ENCODE peak calls at places on chromosomes 1 and 21, in five cellular contexts. A is hepatocyte, X is H1, P is testis, N is uterus. V is an unnamed sample.

GRCh38 chr1:116573388-116574100 is 2.7 kb upstream of the CD58 start:
- DNase-seq in A (no peak), X (no peak), P (no peak), N (no peak), V (no peak)

GRCh38 chr1:118317836-118318614 is 133.0 kb upstream of the SPAG17 start:
- DNase-seq in A (no peak), X (no peak), P (no peak), N (no peak), V (peak; percentile 25)

GRCh38 chr1:15246960-15247614 is at the start of gene FHAD1:
- DNase-seq in A (peak; percentile 87), X (peak; percentile 68), P (peak; percentile 86), N (peak; percentile 47), V (peak; percentile 83)

GRCh38 chr21:36194024-36194423 is 37.4 kb downstream of the DOP1B start:
- DNase-seq in A (no peak), X (no peak), P (no peak), N (no peak), V (no peak)

GRCh38 chr1:218164111-218164929 is 120.8 kb upstream of the RRP15 start:
- DNase-seq in A (peak; percentile 42), X (peak; percentile 43), P (peak; percentile 57), N (no peak), V (peak; percentile 38)

GRCh38 chr21:44436111-44436611 is 19.1 kb upstream of the LRRC3 start:
- DNase-seq in A (no peak), X (no peak), P (no peak), N (no peak), V (no peak)

GRCh38 chr1:45200906-45201500 is 5.4 kb downstream of the ZSWIM5 start:
- DNase-seq in A (no peak), X (no peak), P (no peak), N (no peak), V (no peak)

GRCh38 chr1:235009561-235010306 is 118.9 kb downstream of the TOMM20 start:
- DNase-seq in A (no peak), X (no peak), P (no peak), N (no peak), V (no peak)

GRCh38 chr1:202860744-202861419 is 28.1 kb downstream of the RABIF start:
- DNase-seq in A (peak; percentile 91), X (peak; percentile 78), P (peak; percentile 71), N (peak; percentile 41), V (peak; percentile 42)

GRCh38 chr1:53619811-53620619 is 118.9 kb downstream of the GLIS1 start:
- DNase-seq in A (no peak), X (no peak), P (peak; percentile 11), N (no peak), V (no peak)

GRCh38 chr1:64980745-64981601 is 14.6 kb upstream of the JAK1 start:
- DNase-seq in A (no peak), X (no peak), P (no peak), N (no peak), V (no peak)

GRCh38 chr1:32538887-32539583 is at the start of gene ZBTB8A:
- DNase-seq in A (peak; percentile 70), X (peak; percentile 15), P (peak; percentile 77), N (peak; percentile 43), V (peak; percentile 51)

GRCh38 chr1:90317628-90318027 is 322.7 kb downstream of the ZNF326 start:
- DNase-seq in A (no peak), X (no peak), P (no peak), N (no peak), V (no peak)

GRCh38 chr1:110508038-110508437 is 10.9 kb downstream of the KCNA10 start:
- DNase-seq in A (peak; percentile 74), X (no peak), P (peak; percentile 41), N (no peak), V (peak; percentile 48)

GRCh38 chr1:208025036-208025435 is 114.1 kb upstream of the CD34 start:
- DNase-seq in A (no peak), X (no peak), P (no peak), N (peak; percentile 62), V (peak; percentile 52)

GRCh38 chr1:115052454-115053083 is 22.9 kb downstream of the TSHB start:
- DNase-seq in A (peak; percentile 81), X (no peak), P (peak; percentile 85), N (no peak), V (peak; percentile 76)

GRCh38 chr1:48182441-48182840 is 40.1 kb upstream of the SLC5A9 start:
- DNase-seq in A (no peak), X (no peak), P (no peak), N (no peak), V (no peak)

GRCh38 chr1:38677311-38677710 is 182.3 kb downstream of the RRAGC start:
- DNase-seq in A (no peak), X (no peak), P (no peak), N (no peak), V (no peak)

GRCh38 chr1:200401708-200402107 is 8.1 kb downstream of the ZNF281 start:
- DNase-seq in A (no peak), X (no peak), P (no peak), N (no peak), V (no peak)

GRCh38 chr1:227372662-227373061 is 54.4 kb upstream of the CDC42BPA start:
- DNase-seq in A (no peak), X (no peak), P (peak; percentile 25), N (no peak), V (peak; percentile 70)

GRCh38 chr1:186535388-186536133 is 74.6 kb upstream of the PDC start:
- DNase-seq in A (peak; percentile 38), X (no peak), P (no peak), N (no peak), V (no peak)

GRCh38 chr1:17624540-17625256 is 85.2 kb downstream of the ARHGEF10L start:
- DNase-seq in A (no peak), X (no peak), P (no peak), N (peak; percentile 47), V (no peak)

GRCh38 chr1:231610392-231610791 is 16.2 kb upstream of the DISC1 start:
- DNase-seq in A (no peak), X (no peak), P (no peak), N (no peak), V (no peak)

GRCh38 chr1:231613419-231614349 is 12.9 kb upstream of the DISC1 start:
- DNase-seq in A (no peak), X (no peak), P (no peak), N (no peak), V (no peak)

GRCh38 chr1:231612393-231613089 is 14.0 kb upstream of the DISC1 start:
- DNase-seq in A (no peak), X (no peak), P (peak; percentile 22), N (no peak), V (no peak)

GRCh38 chr1:231611111-231611510 is 15.5 kb upstream of the DISC1 start:
- DNase-seq in A (no peak), X (no peak), P (no peak), N (no peak), V (no peak)

DNA sequence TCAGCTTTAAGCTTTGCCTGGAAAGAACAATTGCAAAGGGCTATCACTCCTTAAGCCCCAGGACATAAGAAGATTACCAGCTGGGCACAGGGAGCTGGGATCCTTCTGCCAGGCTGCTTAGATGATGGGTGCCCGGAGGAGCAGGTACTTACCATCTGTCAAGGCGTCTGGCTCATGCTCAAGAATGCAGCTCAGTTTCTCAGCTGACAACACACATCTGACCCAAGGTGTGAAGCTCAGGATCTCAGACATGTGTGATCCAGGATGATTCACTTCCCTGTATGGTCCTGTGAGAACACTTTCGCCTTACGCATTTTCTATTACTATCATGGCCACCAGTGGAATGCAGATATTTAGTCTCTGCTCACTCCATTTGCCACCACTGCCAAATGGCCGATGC is 14.7 kb upstream of the DISC1 start:
- DNase-seq in A (no peak), X (no peak), P (no peak), N (no peak), V (no peak)
- H3K4me1 ChIP-seq in A (no peaks in the 10 kb centered on the region), X (no peaks in the 10 kb centered on the region), P (no peaks in the 10 kb centered on the region), N (no peaks in the 10 kb centered on the region), V (no peaks in the 10 kb centered on the region)

DNA sequence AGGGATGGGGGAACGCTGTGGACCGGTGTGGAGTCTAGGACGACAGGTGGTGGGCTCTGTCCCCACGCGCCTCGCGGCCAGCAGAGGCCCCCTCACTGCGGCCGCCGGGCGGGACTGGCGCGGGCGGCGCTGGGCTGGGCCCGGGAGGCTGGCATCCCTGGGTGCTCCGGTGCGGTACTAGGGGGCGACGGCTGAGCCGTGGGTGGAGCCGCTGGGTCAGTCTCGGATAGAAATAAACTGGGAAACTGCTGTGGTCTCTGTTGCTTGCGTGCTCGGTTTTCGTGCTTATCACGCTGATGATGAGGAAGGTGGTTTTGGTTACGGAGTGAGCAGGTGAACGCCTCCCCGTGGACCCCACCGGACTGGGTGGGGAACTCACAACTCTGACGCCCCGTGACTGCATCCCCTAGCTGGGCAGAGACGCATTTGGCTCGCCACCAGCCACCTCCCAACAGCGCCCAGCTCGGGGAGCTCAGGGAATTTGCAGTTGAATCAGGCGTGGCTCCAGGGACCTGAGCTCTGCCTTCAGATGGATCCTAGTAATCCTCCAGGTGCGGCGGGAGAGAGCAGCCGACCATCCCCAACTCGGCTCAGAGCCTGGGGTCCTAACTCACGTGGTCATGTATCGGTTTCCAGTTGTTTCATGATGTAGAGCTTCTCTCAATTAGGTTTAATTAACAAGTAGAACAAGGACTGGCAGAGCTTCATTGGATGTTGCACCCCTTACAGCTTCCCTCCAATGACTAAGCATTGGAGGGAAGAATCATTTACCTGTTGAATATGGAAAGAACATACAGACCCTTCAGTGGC is 32.1 kb downstream of the HSD17B7 start:
- DNase-seq in A (peak; percentile 32), X (peak; percentile 44), P (peak; percentile 53), N (no peak), V (no peak)
- TF ChIP-seq CTCF in A (peak; percentile 5), X (peak; percentile 44), P (no peak), N (no peak), V (peak; percentile 18)

GRCh38 chr1:240201931-240202330 is 110.2 kb downstream of the FMN2 start:
- DNase-seq in A (no peak), X (no peak), P (no peak), N (no peak), V (no peak)
- H3K4me3 ChIP-seq in A (no peak overlapping the region), X (no peak overlapping the region), P (no peak overlapping the region), N (no peak overlapping the region), V (no peak overlapping the region)

DNA sequence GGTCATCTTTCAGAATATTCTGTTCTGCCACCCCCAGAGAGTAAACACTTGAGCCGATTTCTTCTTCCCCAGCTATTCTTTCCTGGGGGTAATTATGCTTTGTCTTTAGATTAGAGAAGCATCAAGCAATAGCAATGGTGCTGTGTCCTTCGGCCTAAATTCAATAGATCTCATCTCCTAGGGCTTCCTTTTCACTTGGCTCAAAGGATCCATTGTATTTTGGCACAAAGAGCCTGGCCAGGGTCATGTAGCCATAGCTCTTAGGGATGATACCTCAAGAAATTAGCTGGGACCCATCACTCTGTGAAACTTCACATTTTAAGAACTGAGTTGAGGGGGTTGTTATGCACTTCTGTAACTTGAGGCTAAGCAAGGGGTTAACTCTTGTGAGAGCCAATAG is 27.0 kb downstream of the MRPS6 start:
- DNase-seq in A (no peak), X (no peak), P (no peak), N (no peak), V (no peak)
- H3K4me1 ChIP-seq in A (peaks cover 12% of the 10 kb centered on the region), X (peaks cover 3% of the 10 kb centered on the region), P (no peaks in the 10 kb centered on the region), N (peaks cover 5% of the 10 kb centered on the region), V (peaks cover 30% of the 10 kb centered on the region)

DNA sequence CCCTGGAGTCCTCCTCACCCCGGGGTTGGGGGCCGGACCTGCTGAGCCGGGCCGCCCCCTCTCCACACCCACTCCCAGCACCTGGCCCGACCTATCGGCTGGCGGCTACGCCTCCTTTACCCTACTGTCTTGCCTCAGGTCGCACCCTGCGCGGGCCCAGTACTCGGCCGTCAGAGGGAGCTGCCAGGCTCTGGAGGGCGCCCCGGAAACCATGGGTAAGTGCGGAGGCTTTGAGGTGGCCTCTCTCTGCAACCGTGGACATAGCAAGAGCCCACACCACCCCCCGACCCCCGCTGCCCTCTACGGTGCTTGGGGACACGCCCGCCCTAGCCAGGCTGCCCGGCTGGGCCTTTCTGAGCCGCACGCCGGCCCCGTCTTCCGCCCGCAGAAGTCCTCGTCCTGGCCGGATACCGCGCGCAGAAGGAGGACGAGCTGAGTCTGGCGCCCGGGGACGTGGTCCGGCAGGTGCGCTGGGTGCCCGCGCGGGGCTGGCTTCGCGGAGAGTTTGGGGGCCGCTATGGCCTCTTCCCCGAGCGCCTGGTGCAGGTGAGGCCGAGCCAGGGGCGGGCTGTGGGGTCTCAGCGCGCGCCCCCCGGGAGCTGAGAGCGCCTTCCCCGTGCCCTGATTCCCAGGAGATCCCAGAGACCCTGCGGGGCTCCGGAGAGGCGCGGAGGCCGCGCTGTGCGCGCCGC is at the start of gene SH3D21:
- DNase-seq in A (peak; percentile 85), X (peak; percentile 65), P (peak; percentile 68), N (peak; percentile 44), V (peak; percentile 86)
- TF ChIP-seq CTCF in A (peak; percentile 21), X (no peak), P (no peak), N (peak; percentile 8), V (no peak)